ENCODE peak calls at places on chromosomes 6 and 20, in four cellular contexts. R, T, P and D are unnamed samples.

GRCh38 chr6:218153-219018 is 73.9 kb upstream of the DUSP22 start:
- DNase-seq in R (no peak), T (no peak), P (peak), D (no peak)

GRCh38 chr6:215335-216034 is 76.8 kb upstream of the DUSP22 start:
- DNase-seq in R (no peak), T (peak), P (no peak), D (no peak)

GRCh38 chr6:105781905-105782304 is 304.2 kb upstream of the PRDM1 start:
- DNase-seq in R (no peak), T (no peak), P (no peak), D (no peak)

GRCh38 chr20:50918403-50918802 is 12.8 kb downstream of the ADNP start:
- DNase-seq in R (no peak), T (no peak), P (no peak), D (no peak)

GRCh38 chr6:56804996-56805395 is 149.9 kb upstream of the BEND6 start:
- DNase-seq in R (no peak), T (no peak), P (no peak), D (no peak)

GRCh38 chr20:48754269-48754668 is 73.5 kb downstream of the PREX1 start:
- DNase-seq in R (no peak), T (no peak), P (peak), D (no peak)

GRCh38 chr6:133594551-133594950 is 294.4 kb upstream of the TCF21 start:
- DNase-seq in R (no peak), T (no peak), P (no peak), D (no peak)

GRCh38 chr6:21305827-21306469 is 287.6 kb upstream of the SOX4 start:
- DNase-seq in R (no peak), T (no peak), P (no peak), D (no peak)

GRCh38 chr6:113461153-113461897 is 395.8 kb upstream of the MARCKS start:
- DNase-seq in R (no peak), T (no peak), P (no peak), D (no peak)

GRCh38 chr20:48722002-48722731 is 105.6 kb downstream of the PREX1 start:
- DNase-seq in R (no peak), T (no peak), P (no peak), D (no peak)

GRCh38 chr6:26330835-26331808 is 33.9 kb upstream of the BTN3A2 start:
- DNase-seq in R (no peak), T (no peak), P (no peak), D (no peak)

GRCh38 chr6:152471459-152472070 is 165.6 kb downstream of the SYNE1 start:
- DNase-seq in R (no peak), T (no peak), P (peak), D (no peak)

GRCh38 chr20:35395728-35396127 is 16.0 kb downstream of the UQCC1 start:
- DNase-seq in R (no peak), T (no peak), P (no peak), D (no peak)
- TF ChIP-seq CTCF in R (no peak), T (no peak), P (no peak), D (no peak)

DNA sequence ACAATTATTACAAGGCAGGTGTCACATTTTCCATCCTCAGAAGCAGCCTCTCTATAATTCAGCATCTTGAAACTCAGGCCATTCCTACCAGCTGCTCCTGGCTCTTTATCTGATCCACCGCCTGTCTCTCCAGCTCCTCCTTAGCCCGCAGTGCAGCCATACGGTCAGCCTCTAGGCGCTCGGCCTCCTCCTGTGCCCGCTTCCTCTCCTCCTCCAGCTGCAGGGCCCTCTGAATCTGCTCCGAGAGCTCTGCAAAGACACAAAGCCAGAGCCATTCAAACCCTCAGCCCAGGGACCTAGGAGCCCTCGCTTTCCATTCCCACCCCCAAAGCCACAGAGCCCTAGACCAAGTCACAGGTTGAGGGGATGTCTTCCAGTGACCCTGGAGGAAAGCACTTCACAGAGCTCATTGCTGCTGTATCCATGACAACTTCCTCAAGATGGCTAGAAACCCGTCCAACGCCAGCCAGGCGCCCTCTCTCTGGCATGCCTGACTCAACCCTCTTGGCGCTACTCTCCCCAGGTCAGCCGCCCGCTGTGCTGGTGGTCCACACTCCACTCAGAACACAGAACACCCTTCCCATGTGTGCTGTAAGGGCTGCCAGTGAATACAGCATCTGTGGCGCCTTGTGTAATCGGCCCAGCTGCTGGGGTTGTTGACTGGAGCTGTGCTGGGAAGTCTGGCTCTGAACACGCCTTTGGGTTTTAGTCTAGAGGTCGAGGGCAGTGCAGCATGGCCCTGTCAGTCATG is 49.3 kb downstream of the EZR start:
- DNase-seq in R (peak), T (no peak), P (no peak), D (peak)
- TF ChIP-seq CTCF in R (no peak), T (no peak), P (no peak), D (no peak)

DNA sequence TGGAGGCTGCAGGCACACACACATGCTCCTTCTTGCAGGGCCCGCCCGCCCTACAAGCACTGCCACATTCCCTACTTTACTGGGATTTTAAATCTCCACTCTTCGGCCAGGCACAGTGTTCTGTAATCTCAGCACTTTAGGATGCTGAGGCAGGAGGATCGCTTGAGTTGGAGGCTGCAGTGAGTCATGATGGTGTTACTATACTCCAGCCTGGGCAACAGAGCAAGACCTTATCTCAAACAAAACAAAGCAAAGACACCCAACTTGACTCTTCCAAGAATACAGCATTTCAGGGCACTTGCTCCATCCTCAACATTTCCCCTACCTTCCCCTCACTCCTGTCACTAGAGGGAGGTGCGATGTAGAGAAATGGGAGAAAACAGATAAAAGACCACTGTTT is 194.0 kb downstream of the MYLK4 start:
- DNase-seq in R (no peak), T (no peak), P (no peak), D (no peak)
- TF ChIP-seq CTCF in R (no peak), T (no peak), P (no peak), D (no peak)

GRCh38 chr6:148758492-148758891 is 11.7 kb downstream of the UST start:
- DNase-seq in R (no peak), T (no peak), P (no peak), D (peak)
- TF ChIP-seq CTCF in R (no peak), T (no peak), P (no peak), D (no peak)

DNA sequence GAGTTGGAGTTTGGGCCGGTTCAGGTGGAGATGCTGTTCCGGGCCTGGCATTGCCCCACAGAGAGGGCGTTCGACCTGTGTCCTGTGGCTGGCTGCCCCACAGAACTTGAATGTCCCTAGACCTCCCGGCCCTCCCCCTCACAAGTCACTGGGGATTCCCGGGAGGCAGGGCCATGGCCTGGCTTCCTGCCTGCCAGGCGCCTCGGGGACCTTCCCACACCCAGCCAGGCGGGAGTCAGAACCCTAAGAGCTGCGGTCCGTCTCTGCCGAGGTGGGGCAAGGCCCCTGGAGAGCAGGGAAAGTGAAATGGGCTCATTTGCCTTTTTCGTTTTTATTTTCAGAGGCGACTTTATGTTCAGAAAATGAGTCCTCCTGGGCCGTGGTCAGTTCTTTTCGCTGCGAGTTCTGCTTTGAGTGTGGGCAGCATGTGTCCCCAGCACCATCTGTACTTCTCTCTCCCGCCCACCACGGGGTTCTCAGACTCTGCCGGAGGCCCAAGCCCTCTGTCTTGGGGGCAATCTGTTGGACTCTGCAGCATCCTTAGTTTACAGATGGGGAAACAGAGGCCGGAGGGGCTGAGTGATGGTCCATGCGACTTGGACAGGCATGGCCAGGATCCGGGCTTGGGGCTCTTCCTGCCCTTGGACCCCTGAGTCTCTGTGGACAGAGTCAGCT is 8.5 kb downstream of the RBM38 start:
- DNase-seq in R (no peak), T (no peak), P (no peak), D (peak)
- TF ChIP-seq CTCF in R (no peak), T (no peak), P (no peak), D (no peak)

DNA sequence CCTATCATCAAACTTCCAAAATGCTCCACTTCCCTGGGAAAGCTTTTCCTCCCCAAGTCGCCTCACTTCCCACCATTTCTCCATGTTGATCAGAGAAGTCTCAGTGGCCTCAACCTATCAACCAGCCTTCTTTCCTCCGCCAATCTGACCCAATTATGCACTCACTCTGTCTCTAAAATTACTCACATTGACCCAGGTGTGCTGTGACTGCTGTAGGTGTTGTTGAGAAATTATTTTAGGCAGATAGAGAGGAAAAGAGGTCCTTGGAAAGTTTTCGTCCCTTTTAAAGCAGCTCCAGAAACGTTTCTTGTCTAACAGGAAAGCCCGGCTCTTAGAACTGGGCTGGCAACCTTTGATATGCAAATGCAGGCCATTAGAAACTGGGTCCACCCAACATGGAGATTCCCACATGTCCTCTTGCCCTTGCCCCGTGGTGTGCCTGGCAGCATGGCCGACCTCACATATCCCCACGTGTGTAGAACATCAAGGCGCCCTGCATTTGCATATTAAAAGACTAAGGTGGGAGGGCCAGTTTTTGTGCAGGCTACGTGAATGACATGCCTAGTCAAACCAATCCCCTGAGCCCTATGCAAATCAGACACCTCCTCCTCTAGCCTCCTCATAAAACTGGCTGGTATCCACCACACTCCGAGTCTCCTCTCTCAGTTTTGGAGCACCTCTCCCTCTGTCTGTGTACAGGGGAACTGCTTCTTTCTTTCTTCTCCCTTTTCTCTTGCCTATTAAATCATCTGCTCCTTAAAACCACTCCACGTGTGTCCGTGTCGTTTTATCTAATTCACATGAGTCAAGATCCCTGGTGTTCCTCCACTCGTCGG is 12.9 kb downstream of the IPCEF1 start:
- DNase-seq in R (no peak), T (no peak), P (peak), D (peak)
- TF ChIP-seq CTCF in R (no peak), T (no peak), P (peak), D (peak)

DNA sequence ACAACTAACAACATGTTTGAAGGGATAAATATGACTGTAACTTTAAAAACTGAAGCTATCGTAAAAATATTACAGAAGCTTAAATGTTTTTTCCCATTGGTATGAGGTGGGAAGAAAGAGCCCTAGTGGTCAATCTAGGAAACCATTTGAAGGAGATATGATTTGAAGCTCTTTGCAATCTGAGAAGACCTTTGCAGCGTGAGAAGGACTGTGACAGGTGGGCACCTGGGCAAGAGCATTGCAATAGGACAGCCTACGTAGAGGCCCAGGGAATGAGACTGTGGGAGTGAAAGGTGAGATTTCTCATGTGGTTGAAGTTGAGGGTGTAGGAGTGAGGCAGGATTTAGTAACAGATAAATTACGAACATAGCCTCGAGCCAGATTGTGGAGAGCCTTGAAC is 108.0 kb upstream of the PDE7B start:
- DNase-seq in R (no peak), T (no peak), P (no peak), D (no peak)
- TF ChIP-seq CTCF in R (no peak), T (no peak), P (peak), D (no peak)